ENCODE peak calls at places on chromosomes 12 and 14, in eight cellular contexts. D is fibroblast of lung, I is left ventricle myocardium inferior, M is cardiac muscle cell, F is heart left ventricle, V is IMR-90, Q is ascending aorta, Y is stomach. B is an unnamed sample.
A peak's percentile ranks its signal among the peaks of the same experiment; 100 is the strongest.

GRCh38 chr14:22314183-22314820 is 274.7 kb downstream of the DAD1 start:
- DNase-seq in D (peak; percentile 58), I (no peak), M (peak; percentile 69), F (no peak), V (peak; percentile 62), Q (no peak), Y (no peak), B (no peak)

GRCh38 chr12:122835693-122836026 is 403 bp downstream of the HIP1R start:
- DNase-seq in D (no peak), I (no peak), M (peak; percentile 9), F (no peak), V (no peak), Q (no peak), Y (no peak), B (no peak)

GRCh38 chr12:52155048-52155868 is 36.6 kb downstream of the KRT80 start:
- DNase-seq in D (peak; percentile 59), I (no peak), M (no peak), F (no peak), V (no peak), Q (no peak), Y (no peak), B (no peak)

GRCh38 chr12:58529114-58529665 is 391.1 kb downstream of the LRIG3 start:
- DNase-seq in D (peak; percentile 84), I (no peak), M (peak; percentile 58), F (no peak), V (peak; percentile 86), Q (no peak), Y (no peak), B (no peak)

GRCh38 chr12:6957741-6958608 is 6.8 kb downstream of the PTPN6 start:
- DNase-seq in D (no peak), I (no peak), M (no peak), F (no peak), V (no peak), Q (no peak), Y (no peak), B (no peak)

GRCh38 chr12:65536876-65537661 is 258.6 kb downstream of the MSRB3 start:
- DNase-seq in D (peak; percentile 100), I (no peak), M (peak; percentile 99), F (peak; percentile 25), V (peak; percentile 100), Q (peak; percentile 51), Y (no peak), B (peak; percentile 100)

GRCh38 chr14:34496679-34497513 is 34.9 kb upstream of the SPTSSA start:
- DNase-seq in D (peak; percentile 100), I (peak; percentile 76), M (peak; percentile 99), F (peak; percentile 77), V (peak; percentile 100), Q (peak; percentile 27), Y (peak; percentile 41), B (peak; percentile 75)

GRCh38 chr12:30862486-30862885 is 64.1 kb upstream of the TSPAN11 start:
- DNase-seq in D (peak; percentile 18), I (peak; percentile 64), M (peak; percentile 87), F (peak; percentile 38), V (peak; percentile 17), Q (no peak), Y (no peak), B (no peak)

GRCh38 chr12:126493366-126494108 is 1428.3 kb downstream of the AACS start:
- DNase-seq in D (no peak), I (no peak), M (peak; percentile 37), F (no peak), V (no peak), Q (no peak), Y (no peak), B (no peak)

GRCh38 chr12:3885179-3886094 is 12.2 kb upstream of the PARP11 start:
- DNase-seq in D (peak; percentile 77), I (no peak), M (peak; percentile 71), F (no peak), V (peak; percentile 48), Q (no peak), Y (no peak), B (no peak)

GRCh38 chr14:55130194-55130550 is 1.1 kb downstream of the LGALS3 start:
- DNase-seq in D (peak; percentile 38), I (no peak), M (peak; percentile 11), F (no peak), V (peak; percentile 69), Q (no peak), Y (peak; percentile 44), B (no peak)

GRCh38 chr12:95998611-95999300 is 2.6 kb upstream of the HAL start:
- DNase-seq in D (peak; percentile 69), I (no peak), M (peak; percentile 74), F (peak; percentile 27), V (peak; percentile 61), Q (no peak), Y (no peak), B (peak; percentile 19)

GRCh38 chr14:70808023-70808401 is 1.3 kb downstream of the MAP3K9 start:
- DNase-seq in D (no peak), I (no peak), M (no peak), F (no peak), V (no peak), Q (no peak), Y (peak; percentile 56), B (no peak)

GRCh38 chr12:26090853-26091510 is 33.9 kb downstream of the BHLHE41 start:
- DNase-seq in D (no peak), I (no peak), M (no peak), F (no peak), V (peak; percentile 12), Q (no peak), Y (no peak), B (peak; percentile 50)

GRCh38 chr14:75702606-75703261 is 41.7 kb downstream of the TTLL5 start:
- DNase-seq in D (peak; percentile 19), I (no peak), M (peak; percentile 73), F (no peak), V (peak; percentile 18), Q (no peak), Y (no peak), B (no peak)

GRCh38 chr14:35628989-35629388 is 95.0 kb downstream of the INSM2 start:
- DNase-seq in D (no peak), I (no peak), M (peak; percentile 1), F (no peak), V (peak; percentile 3), Q (no peak), Y (no peak), B (no peak)

GRCh38 chr14:21703357-21704339 is 30.0 kb upstream of the OR4E1 start:
- DNase-seq in D (no peak), I (no peak), M (peak; percentile 3), F (no peak), V (no peak), Q (no peak), Y (no peak), B (no peak)

GRCh38 chr14:100577986-100578431 is 9.2 kb downstream of the BEGAIN start:
- DNase-seq in D (no peak), I (peak; percentile 9), M (no peak), F (no peak), V (no peak), Q (no peak), Y (no peak), B (no peak)

GRCh38 chr12:93537769-93538168 is 34.7 kb upstream of the SOCS2 start:
- DNase-seq in D (no peak), I (no peak), M (no peak), F (no peak), V (no peak), Q (no peak), Y (no peak), B (no peak)
- TF ChIP-seq CTCF in D (peak; percentile 11), I (no peak), M (peak; percentile 5), F (no peak), V (no peak), Q (no peak), Y (no peak), B (no peak)

GRCh38 chr12:123967121-123967586 is 5.5 kb downstream of the CCDC92 start:
- DNase-seq in D (no peak), I (no peak), M (no peak), F (no peak), V (no peak), Q (no peak), Y (no peak), B (no peak)
- H3K36me3 ChIP-seq in D (no peaks in the 10 kb centered on the region), I (no peaks in the 10 kb centered on the region), M (no peaks in the 10 kb centered on the region), F (no peaks in the 10 kb centered on the region), V (peaks cover 2% of the 10 kb centered on the region), Q (peaks cover 9% of the 10 kb centered on the region), Y (no peaks in the 10 kb centered on the region), B (no peaks in the 10 kb centered on the region)

DNA sequence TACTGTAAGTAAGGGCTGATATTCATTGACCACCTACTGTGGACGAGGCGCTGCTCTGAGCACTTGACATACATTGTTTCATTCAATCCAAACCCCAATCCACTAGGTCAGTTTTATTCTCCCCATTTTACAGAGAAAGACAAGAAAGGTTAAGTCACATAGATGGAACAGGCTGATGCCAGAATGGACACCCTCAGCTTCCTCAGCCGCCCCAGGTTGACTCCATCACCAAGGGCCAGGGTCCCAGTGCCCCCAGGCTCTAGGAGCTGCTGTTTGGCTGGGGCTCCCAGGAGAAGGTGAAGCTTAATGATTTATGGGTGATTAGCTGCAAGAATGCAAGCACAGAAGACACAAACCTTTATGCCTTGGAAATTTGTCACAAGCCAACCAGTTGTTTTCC is 671 bp upstream of the AQP2 start:
- DNase-seq in D (no peak), I (no peak), M (no peak), F (no peak), V (no peak), Q (no peak), Y (no peak), B (no peak)
- TF ChIP-seq CTCF in D (no peak), I (no peak), M (no peak), F (no peak), V (no peak), Q (no peak), Y (no peak), B (no peak)

DNA sequence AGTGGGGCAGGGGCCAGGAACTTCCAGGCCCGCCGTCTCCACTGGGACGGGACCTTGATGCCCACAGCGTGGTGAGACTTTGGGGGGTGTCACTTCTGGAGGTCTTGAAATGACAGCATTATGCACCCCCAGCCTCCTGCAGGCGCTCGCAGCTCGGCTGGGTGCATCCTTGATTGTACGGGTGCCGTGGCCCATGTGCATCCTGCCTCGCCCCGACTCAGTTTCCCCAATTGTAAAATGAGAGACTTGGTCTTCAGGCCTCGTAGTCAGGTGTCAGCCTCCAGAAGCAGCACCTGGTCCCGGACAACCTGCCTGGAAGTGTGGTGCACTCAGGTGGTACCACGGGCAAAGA is 8.9 kb upstream of the PUS1 start:
- DNase-seq in D (no peak), I (no peak), M (no peak), F (no peak), V (no peak), Q (no peak), Y (no peak), B (no peak)
- H3K36me3 ChIP-seq in D (peaks cover 8% of the 10 kb centered on the region), I (peaks cover 65% of the 10 kb centered on the region), M (peaks cover 22% of the 10 kb centered on the region), F (peaks cover 18% of the 10 kb centered on the region), V (peaks cover 59% of the 10 kb centered on the region), Q (peaks cover 65% of the 10 kb centered on the region), Y (peaks cover 79% of the 10 kb centered on the region), B (peaks cover 1% of the 10 kb centered on the region)

DNA sequence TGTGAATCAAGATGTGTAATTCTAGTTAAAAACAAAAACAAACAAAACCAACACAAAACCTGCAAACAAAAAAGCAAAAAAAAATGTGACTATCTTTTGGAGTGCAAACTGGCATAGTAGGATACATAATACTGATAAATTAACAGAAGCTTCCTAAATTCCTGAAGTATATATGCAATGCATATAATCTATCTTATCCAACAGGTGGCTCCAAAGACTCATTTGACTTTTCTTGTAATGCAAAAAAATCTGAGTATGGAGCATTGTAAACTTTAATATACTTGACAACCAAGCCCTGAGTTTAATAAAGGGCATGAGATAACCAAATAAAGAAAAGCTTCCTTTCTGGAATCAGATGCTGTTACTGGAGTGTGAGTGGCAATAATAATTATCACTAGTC is 1003.6 kb downstream of the FSCB start:
- DNase-seq in D (no peak), I (no peak), M (no peak), F (no peak), V (no peak), Q (no peak), Y (no peak), B (no peak)
- TF ChIP-seq CTCF in D (no peak), I (no peak), M (no peak), F (no peak), V (no peak), Q (no peak), Y (no peak), B (no peak)

GRCh38 chr14:36655571-36655962 is 6.1 kb upstream of the PAX9 start:
- DNase-seq in D (no peak), I (no peak), M (no peak), F (no peak), V (no peak), Q (no peak), Y (no peak), B (no peak)
- H3K36me3 ChIP-seq in D (no peaks in the 10 kb centered on the region), I (no peaks in the 10 kb centered on the region), M (no peaks in the 10 kb centered on the region), F (no peaks in the 10 kb centered on the region), V (no peaks in the 10 kb centered on the region), Q (no peaks in the 10 kb centered on the region), Y (no peaks in the 10 kb centered on the region), B (no peaks in the 10 kb centered on the region)

B was measured in kidney epithelial cell.